ENCODE peak calls at places on chromosomes 16 and 17, in four cellular contexts. One of them, this sample, is unnamed.

GRCh38 chr17:74153821-74154430 is 49.6 kb upstream of the RPL38 start:
- DNase-seq in OCI-LY7: no peak
- DNase-seq in GM20000: no peak
- DNase-seq in ascending aorta: no peak
- DNase-seq in this sample: no peak

GRCh38 chr16:83205896-83206295 is 579.1 kb downstream of the CDH13 start:
- DNase-seq in GM20000: no peak
- DNase-seq in OCI-LY7: no peak
- DNase-seq in ascending aorta: no peak
- DNase-seq in this sample: no peak

GRCh38 chr17:47239663-47240374 is 13.8 kb upstream of the ITGB3 start:
- DNase-seq in ascending aorta: peak; percentile 82
- DNase-seq in GM20000: no peak
- DNase-seq in OCI-LY7: peak; percentile 43
- DNase-seq in this sample: no peak

GRCh38 chr17:64178011-64178825 is 48.3 kb upstream of the ERN1 start:
- DNase-seq in ascending aorta: no peak
- DNase-seq in OCI-LY7: no peak
- DNase-seq in GM20000: no peak
- DNase-seq in this sample: no peak

GRCh38 chr16:4117250-4117578 is 972 bp upstream of the ADCY9 start:
- DNase-seq in GM20000: no peak
- DNase-seq in ascending aorta: no peak
- DNase-seq in OCI-LY7: no peak
- DNase-seq in this sample: no peak

GRCh38 chr17:12095522-12095921 is 74.8 kb downstream of the MAP2K4 start:
- DNase-seq in OCI-LY7: no peak
- DNase-seq in ascending aorta: no peak
- DNase-seq in GM20000: no peak
- DNase-seq in this sample: no peak

GRCh38 chr16:11416228-11417001 is 71.2 kb downstream of the RMI2 start:
- DNase-seq in ascending aorta: no peak
- DNase-seq in GM20000: no peak
- DNase-seq in OCI-LY7: no peak
- DNase-seq in this sample: no peak

GRCh38 chr17:77915594-77916021 is 42.9 kb upstream of the TNRC6C start:
- DNase-seq in GM20000: no peak
- DNase-seq in OCI-LY7: no peak
- DNase-seq in ascending aorta: no peak
- DNase-seq in this sample: no peak

GRCh38 chr17:73941919-73942530 is 261.5 kb upstream of the RPL38 start:
- DNase-seq in ascending aorta: no peak
- DNase-seq in GM20000: no peak
- DNase-seq in OCI-LY7: no peak
- DNase-seq in this sample: no peak

GRCh38 chr16:53588081-53588648 is 85.2 kb upstream of the AKTIP start:
- DNase-seq in GM20000: no peak
- DNase-seq in OCI-LY7: no peak
- DNase-seq in ascending aorta: no peak
- DNase-seq in this sample: no peak

DNA sequence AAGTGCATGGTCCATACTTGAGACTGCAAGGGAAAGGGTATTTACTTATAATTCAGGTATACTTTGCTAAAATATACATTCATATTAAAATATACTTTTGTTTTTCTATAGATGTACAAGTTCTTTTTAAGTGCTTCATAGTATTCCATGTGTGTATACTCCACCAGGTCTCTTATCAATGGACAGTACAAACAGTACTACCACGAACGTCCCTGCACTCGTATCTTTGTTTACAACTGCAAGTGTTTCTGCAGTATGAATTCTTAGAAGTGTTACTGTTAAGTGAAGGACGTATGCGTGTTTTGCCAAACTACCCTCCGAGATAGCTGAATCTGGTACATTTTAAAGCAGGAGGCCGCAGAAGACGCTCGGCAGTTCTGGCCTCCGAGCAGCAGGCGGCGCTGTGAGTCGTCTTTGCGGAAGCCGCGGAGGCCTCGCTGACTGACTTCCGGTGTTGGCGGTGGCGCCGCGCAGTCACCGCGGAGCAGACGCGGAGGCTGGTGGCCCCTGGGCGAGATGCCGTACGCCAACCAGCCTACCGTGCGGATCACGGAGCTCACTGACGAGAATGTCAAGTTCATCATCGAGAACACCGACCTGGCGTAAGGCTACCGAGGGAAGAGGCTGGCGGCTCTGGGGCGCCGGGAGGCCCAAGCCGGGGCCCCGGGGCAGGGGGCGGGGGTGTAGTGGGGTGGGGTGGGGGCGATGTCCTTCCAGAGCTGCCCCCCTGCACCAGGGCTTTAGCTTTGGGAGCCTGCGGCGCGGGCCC is at the start of gene POLR2C:
- DNase-seq in ascending aorta: no peak
- DNase-seq in OCI-LY7: peak; percentile 94
- DNase-seq in GM20000: peak; percentile 94
- DNase-seq in this sample: peak; percentile 92
- TF ChIP-seq CTCF in ascending aorta: peak; percentile 97
- TF ChIP-seq CTCF in OCI-LY7: peak; percentile 90
- TF ChIP-seq CTCF in GM20000: peak; percentile 95
- TF ChIP-seq CTCF in this sample: peak; percentile 99

GRCh38 chr16:57024894-57025680 is 35.7 kb downstream of the NLRC5 start:
- DNase-seq in GM20000: no peak
- DNase-seq in ascending aorta: no peak
- DNase-seq in OCI-LY7: no peak
- DNase-seq in this sample: no peak

GRCh38 chr16:57021693-57022092 is 32.3 kb downstream of the NLRC5 start:
- DNase-seq in OCI-LY7: no peak
- DNase-seq in GM20000: no peak
- DNase-seq in ascending aorta: no peak
- DNase-seq in this sample: no peak

GRCh38 chr16:57020651-57021050 is 31.3 kb downstream of the NLRC5 start:
- DNase-seq in OCI-LY7: no peak
- DNase-seq in ascending aorta: no peak
- DNase-seq in GM20000: no peak
- DNase-seq in this sample: no peak

GRCh38 chr16:57023541-57024249 is 34.3 kb downstream of the NLRC5 start:
- DNase-seq in OCI-LY7: no peak
- DNase-seq in ascending aorta: no peak
- DNase-seq in GM20000: no peak
- DNase-seq in this sample: no peak

GRCh38 chr16:57022445-57022844 is 33.1 kb downstream of the NLRC5 start:
- DNase-seq in GM20000: no peak
- DNase-seq in OCI-LY7: no peak
- DNase-seq in ascending aorta: no peak
- DNase-seq in this sample: no peak
- TF ChIP-seq CTCF in GM20000: no peak
- TF ChIP-seq CTCF in OCI-LY7: no peak
- TF ChIP-seq CTCF in ascending aorta: no peak
- TF ChIP-seq CTCF in this sample: no peak

DNA sequence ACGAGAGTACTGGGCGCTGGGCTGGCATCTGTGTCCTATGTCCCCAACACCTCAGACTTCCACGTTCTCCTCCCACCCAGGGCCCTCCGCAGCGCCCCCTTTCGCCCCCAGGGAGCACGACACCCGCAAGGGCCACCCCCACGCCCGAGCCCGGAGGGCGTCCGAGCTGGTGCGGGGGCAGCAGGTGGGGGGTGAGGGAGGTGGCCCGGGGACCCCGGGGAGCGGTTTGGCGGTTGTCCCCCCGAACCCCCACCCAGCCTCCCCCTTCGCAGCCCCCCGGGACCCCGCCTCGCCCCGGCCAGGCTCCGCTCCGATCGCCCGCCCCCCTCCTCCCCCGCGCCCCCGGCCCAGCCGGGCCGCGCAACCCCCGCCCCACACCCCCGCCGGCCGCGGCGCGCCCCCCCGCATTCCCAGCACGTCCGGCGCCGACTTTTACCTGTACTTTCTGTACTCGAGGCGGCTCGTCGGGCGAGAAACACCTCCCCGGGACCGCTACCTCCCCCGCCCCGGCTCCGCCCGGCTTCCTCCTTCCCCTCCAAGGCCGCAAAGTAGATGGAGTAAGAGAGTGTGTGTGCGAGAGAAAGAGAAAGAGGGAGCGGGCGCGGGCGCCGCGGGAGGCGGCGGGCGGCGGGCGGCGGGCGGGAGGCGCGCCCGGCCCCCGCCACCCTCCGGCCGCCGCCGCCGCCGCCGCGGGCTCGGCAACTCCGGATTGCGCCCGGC is 897 bp downstream of the CDYL2 start:
- DNase-seq in GM20000: peak; percentile 75
- DNase-seq in ascending aorta: no peak
- DNase-seq in OCI-LY7: peak; percentile 21
- DNase-seq in this sample: peak; percentile 75
- TF ChIP-seq CTCF in GM20000: no peak
- TF ChIP-seq CTCF in ascending aorta: peak; percentile 25
- TF ChIP-seq CTCF in OCI-LY7: peak; percentile 63
- TF ChIP-seq CTCF in this sample: peak; percentile 82

GRCh38 chr16:75820672-75821071 is 94.4 kb upstream of the CPHXL start:
- DNase-seq in OCI-LY7: no peak
- DNase-seq in ascending aorta: no peak
- DNase-seq in GM20000: no peak
- DNase-seq in this sample: no peak
- TF ChIP-seq CTCF in OCI-LY7: no peak
- TF ChIP-seq CTCF in ascending aorta: no peak
- TF ChIP-seq CTCF in GM20000: no peak
- TF ChIP-seq CTCF in this sample: no peak

DNA sequence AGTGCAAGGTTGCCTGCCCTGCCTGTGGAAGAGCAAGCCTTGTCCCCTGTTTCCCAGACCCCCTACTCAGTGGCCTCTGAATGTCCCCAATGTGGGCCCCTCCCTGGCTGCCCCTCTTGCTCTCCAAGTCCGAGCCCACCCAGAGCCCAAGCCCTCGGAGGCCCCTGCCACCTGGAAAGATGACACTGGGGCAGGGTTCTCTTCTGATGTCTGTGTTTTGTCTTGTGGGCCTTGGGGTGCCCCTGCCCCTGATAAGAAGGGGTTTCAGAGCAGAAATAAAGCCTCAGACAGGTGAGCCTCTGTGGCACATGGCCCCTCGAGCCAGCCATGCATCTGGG is 85.4 kb upstream of the CBX4 start:
- DNase-seq in OCI-LY7: no peak
- DNase-seq in ascending aorta: no peak
- DNase-seq in GM20000: no peak
- DNase-seq in this sample: no peak
- TF ChIP-seq CTCF in OCI-LY7: peak; percentile 3
- TF ChIP-seq CTCF in ascending aorta: no peak
- TF ChIP-seq CTCF in GM20000: no peak
- TF ChIP-seq CTCF in this sample: no peak

GRCh38 chr17:3683054-3683511 is 12.9 kb downstream of the P2RX5 start:
- DNase-seq in ascending aorta: no peak
- DNase-seq in OCI-LY7: peak; percentile 78
- DNase-seq in GM20000: peak; percentile 88
- DNase-seq in this sample: peak; percentile 89
- TF ChIP-seq CTCF in ascending aorta: peak; percentile 65
- TF ChIP-seq CTCF in OCI-LY7: peak; percentile 95
- TF ChIP-seq CTCF in GM20000: peak; percentile 84
- TF ChIP-seq CTCF in this sample: peak; percentile 93

GRCh38 chr17:57889892-57890856 is 40.3 kb upstream of the MRPS23 start:
- DNase-seq in ascending aorta: peak; percentile 80
- DNase-seq in GM20000: no peak
- DNase-seq in OCI-LY7: no peak
- DNase-seq in this sample: no peak
- TF ChIP-seq CTCF in ascending aorta: peak; percentile 21
- TF ChIP-seq CTCF in GM20000: no peak
- TF ChIP-seq CTCF in OCI-LY7: no peak
- TF ChIP-seq CTCF in this sample: no peak

DNA sequence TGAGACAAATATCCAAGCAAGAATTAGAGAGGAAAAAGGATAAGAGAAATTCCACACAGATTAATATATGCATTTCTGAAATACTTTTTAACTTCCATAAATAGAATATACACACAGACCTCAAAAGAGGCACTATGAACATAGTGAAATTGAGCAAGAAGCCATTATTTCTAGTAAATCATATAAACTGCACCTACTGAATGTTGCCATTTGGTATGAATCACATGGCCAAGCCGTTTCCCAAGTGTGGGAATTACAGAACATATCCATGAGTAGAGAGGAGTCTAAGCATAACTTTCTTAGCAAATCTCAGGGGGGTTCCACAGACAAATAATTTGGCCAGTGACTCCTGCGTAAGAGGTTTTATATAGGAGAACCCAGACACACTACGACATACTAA is 83.9 kb upstream of the PLEKHM1 start:
- DNase-seq in OCI-LY7: no peak
- DNase-seq in ascending aorta: no peak
- DNase-seq in GM20000: no peak
- DNase-seq in this sample: no peak
- TF ChIP-seq CTCF in OCI-LY7: no peak
- TF ChIP-seq CTCF in ascending aorta: no peak
- TF ChIP-seq CTCF in GM20000: no peak
- TF ChIP-seq CTCF in this sample: no peak

GRCh38 chr16:29891525-29892457 is 7.6 kb downstream of the SEZ6L2 start:
- DNase-seq in ascending aorta: no peak
- DNase-seq in GM20000: no peak
- DNase-seq in OCI-LY7: no peak
- DNase-seq in this sample: no peak
- TF ChIP-seq CTCF in ascending aorta: no peak
- TF ChIP-seq CTCF in GM20000: no peak
- TF ChIP-seq CTCF in OCI-LY7: no peak
- TF ChIP-seq CTCF in this sample: no peak

This sample was measured in GM13977.